ENCODE peak calls at places on chromosomes 16 and 17, in six cellular contexts. O, L, R, Y, M and E are unnamed samples.

GRCh38 chr16:67844441-67844840 is 2.3 kb upstream of the NUTF2 start:
- DNase-seq in O (no peak), L (no peak), R (no peak), Y (no peak), M (no peak), E (no peak)

GRCh38 chr16:51818342-51818944 is 667.4 kb upstream of the SALL1 start:
- DNase-seq in O (peak), L (peak), R (peak), Y (no peak), M (no peak), E (no peak)

GRCh38 chr16:90019543-90020259 is 445 bp upstream of the DBNDD1 start:
- DNase-seq in O (no peak), L (peak), R (peak), Y (no peak), M (peak), E (peak)

GRCh38 chr17:10268005-10268404 is 69.6 kb upstream of the GAS7 start:
- DNase-seq in O (no peak), L (no peak), R (no peak), Y (no peak), M (no peak), E (no peak)

GRCh38 chr16:23807028-23807427 is 28.8 kb upstream of the PRKCB start:
- DNase-seq in O (no peak), L (no peak), R (no peak), Y (no peak), M (no peak), E (no peak)

GRCh38 chr17:70464995-70465394 is 295.7 kb downstream of the KCNJ2 start:
- DNase-seq in O (no peak), L (no peak), R (no peak), Y (no peak), M (no peak), E (no peak)

GRCh38 chr16:2764718-2765117 is 12.3 kb downstream of the SRRM2 start:
- DNase-seq in O (no peak), L (no peak), R (no peak), Y (no peak), M (no peak), E (no peak)

GRCh38 chr17:59892251-59892848 is 393 bp downstream of the TUBD1 start:
- DNase-seq in O (no peak), L (no peak), R (no peak), Y (no peak), M (no peak), E (no peak)

GRCh38 chr17:70208825-70209555 is 39.7 kb downstream of the KCNJ2 start:
- DNase-seq in O (no peak), L (no peak), R (no peak), Y (no peak), M (no peak), E (no peak)

GRCh38 chr16:48592839-48593429 is 17.0 kb downstream of the N4BP1 start:
- DNase-seq in O (no peak), L (no peak), R (no peak), Y (no peak), M (no peak), E (no peak)

GRCh38 chr17:31494259-31495048 is 103.0 kb downstream of the RAB11FIP4 start:
- DNase-seq in O (no peak), L (no peak), R (no peak), Y (peak), M (peak), E (peak)

GRCh38 chr17:37888881-37889280 is 35.3 kb upstream of the TBC1D3K start:
- DNase-seq in O (no peak), L (no peak), R (no peak), Y (no peak), M (no peak), E (no peak)

GRCh38 chr16:19812986-19813385 is 71.7 kb downstream of the GPRC5B start:
- DNase-seq in O (no peak), L (no peak), R (no peak), Y (no peak), M (no peak), E (no peak)

GRCh38 chr17:72342582-72343527 is 222.0 kb downstream of the SOX9 start:
- DNase-seq in O (no peak), L (no peak), R (no peak), Y (no peak), M (no peak), E (no peak)

GRCh38 chr17:19426631-19427030 is 15.6 kb downstream of the RNF112 start:
- DNase-seq in O (no peak), L (no peak), R (no peak), Y (no peak), M (no peak), E (no peak)

GRCh38 chr17:1001640-1002411 is 4.9 kb downstream of the TIMM22 start:
- DNase-seq in O (peak), L (no peak), R (no peak), Y (no peak), M (no peak), E (no peak)

GRCh38 chr17:27082023-27082774 is 211.7 kb upstream of the WSB1 start:
- DNase-seq in O (no peak), L (no peak), R (no peak), Y (no peak), M (no peak), E (no peak)

GRCh38 chr17:19492140-19492539 is 41.5 kb upstream of the SLC47A1 start:
- DNase-seq in O (no peak), L (no peak), R (no peak), Y (no peak), M (no peak), E (no peak)

GRCh38 chr17:61322316-61323014 is 77.2 kb upstream of the TBX2 start:
- DNase-seq in O (no peak), L (no peak), R (no peak), Y (no peak), M (no peak), E (no peak)

GRCh38 chr17:64331366-64331765 is 59.3 kb downstream of the PECAM1 start:
- DNase-seq in O (no peak), L (no peak), R (no peak), Y (no peak), M (no peak), E (no peak)

GRCh38 chr16:29983420-29984136 is 9.9 kb downstream of the TAOK2 start:
- DNase-seq in O (no peak), L (no peak), R (no peak), Y (no peak), M (no peak), E (no peak)

GRCh38 chr17:64148017-64148631 is 18.2 kb upstream of the ERN1 start:
- DNase-seq in O (peak), L (no peak), R (no peak), Y (no peak), M (no peak), E (no peak)

GRCh38 chr16:3198334-3199072 is 10.5 kb downstream of the OR1F1 start:
- DNase-seq in O (no peak), L (no peak), R (no peak), Y (no peak), M (no peak), E (no peak)

GRCh38 chr17:2263183-2263954 is 40.2 kb downstream of the SMG6 start:
- DNase-seq in O (no peak), L (no peak), R (no peak), Y (no peak), M (no peak), E (peak)

GRCh38 chr17:72110953-72111339 is 9.9 kb upstream of the SOX9 start:
- DNase-seq in O (no peak), L (no peak), R (no peak), Y (no peak), M (no peak), E (no peak)

GRCh38 chr16:80200079-80200478 is 340.7 kb upstream of the DYNLRB2 start:
- DNase-seq in O (no peak), L (no peak), R (no peak), Y (no peak), M (no peak), E (no peak)

GRCh38 chr17:32103476-32104113 is 38.7 kb upstream of the RHOT1 start:
- DNase-seq in O (no peak), L (no peak), R (no peak), Y (no peak), M (no peak), E (no peak)

GRCh38 chr17:81656835-81657234 is 493 bp upstream of the PDE6G start:
- DNase-seq in O (no peak), L (no peak), R (no peak), Y (no peak), M (no peak), E (no peak)

GRCh38 chr17:17491031-17491471 is 5.1 kb downstream of the RASD1 start:
- DNase-seq in O (no peak), L (no peak), R (no peak), Y (no peak), M (no peak), E (no peak)

GRCh38 chr17:18916816-18917496 is 35.0 kb upstream of the SLC5A10 start:
- DNase-seq in O (no peak), L (no peak), R (no peak), Y (no peak), M (no peak), E (no peak)

GRCh38 chr17:4189280-4189679 is 46.3 kb downstream of the CYB5D2 start:
- DNase-seq in O (no peak), L (no peak), R (no peak), Y (no peak), M (no peak), E (peak)